ENCODE peak calls at places on chromosomes 4 and X, in five cellular contexts. D, C, M, A and P are unnamed samples.
A peak's percentile ranks its signal among the peaks of the same experiment; 100 is the strongest.

GRCh38 chrX:31219174-31219573 is 147.3 kb upstream of the FTHL17 start:
- DNase-seq in D (no peak), C (no peak), M (no peak), A (no peak), P (no peak)

GRCh38 chr4:149911995-149912394 is 96.4 kb upstream of the IQCM start:
- DNase-seq in D (no peak), C (no peak), M (no peak), A (no peak), P (no peak)

GRCh38 chr4:81459233-81459632 is 12.5 kb downstream of the RASGEF1B start:
- DNase-seq in D (no peak), C (no peak), M (no peak), A (no peak), P (no peak)

GRCh38 chrX:154717824-154718223 is 33.1 kb downstream of the GAB3 start:
- DNase-seq in D (no peak), C (no peak), M (no peak), A (peak; percentile 70), P (no peak)

GRCh38 chr4:73661646-73662119 is 41.4 kb upstream of the RASSF6 start:
- DNase-seq in D (no peak), C (no peak), M (no peak), A (peak; percentile 94), P (no peak)

GRCh38 chr4:13329963-13330362 is 154.2 kb downstream of the RAB28 start:
- DNase-seq in D (no peak), C (no peak), M (no peak), A (peak; percentile 68), P (no peak)

GRCh38 chr4:183936574-183937335 is 31.6 kb downstream of the STOX2 start:
- DNase-seq in D (no peak), C (no peak), M (no peak), A (no peak), P (no peak)

GRCh38 chr4:89404530-89404929 is 96.9 kb upstream of the GPRIN3 start:
- DNase-seq in D (no peak), C (no peak), M (no peak), A (no peak), P (no peak)

GRCh38 chrX:14027031-14027430 is 2.7 kb downstream of the GEMIN8 start:
- DNase-seq in D (no peak), C (no peak), M (no peak), A (peak; percentile 69), P (no peak)

GRCh38 chrX:122475306-122475705 is 708.8 kb upstream of the GRIA3 start:
- DNase-seq in D (no peak), C (no peak), M (no peak), A (peak; percentile 32), P (no peak)

GRCh38 chrX:31837445-31837844 is 765.6 kb upstream of the FTHL17 start:
- DNase-seq in D (no peak), C (no peak), M (no peak), A (no peak), P (no peak)

GRCh38 chr4:66555301-66555700 is 885.0 kb upstream of the EPHA5 start:
- DNase-seq in D (no peak), C (no peak), M (no peak), A (peak; percentile 65), P (no peak)

GRCh38 chrX:111869639-111870034 is 6.3 kb upstream of the TRPC5OS start:
- DNase-seq in D (no peak), C (no peak), M (peak; percentile 52), A (peak; percentile 59), P (no peak)

GRCh38 chr4:72631296-72631695 is 62.3 kb upstream of the ADAMTS3 start:
- DNase-seq in D (no peak), C (peak; percentile 67), M (no peak), A (peak; percentile 95), P (peak; percentile 44)

GRCh38 chr4:38670939-38671593 is 7.1 kb downstream of the KLF3 start:
- DNase-seq in D (no peak), C (no peak), M (no peak), A (peak; percentile 33), P (no peak)

GRCh38 chr4:139017861-139018260 is 2.3 kb downstream of the NOCT start:
- DNase-seq in D (no peak), C (no peak), M (no peak), A (peak; percentile 6), P (no peak)

GRCh38 chr4:101651778-101652177 is 138.8 kb upstream of the BANK1 start:
- DNase-seq in D (no peak), C (no peak), M (no peak), A (no peak), P (no peak)

GRCh38 chrX:110743679-110744340 is 51.8 kb downstream of the CHRDL1 start:
- DNase-seq in D (no peak), C (no peak), M (no peak), A (no peak), P (no peak)

GRCh38 chr4:168832746-168833575 is 177.1 kb downstream of the CBR4 start:
- DNase-seq in D (peak; percentile 78), C (peak; percentile 81), M (peak; percentile 46), A (no peak), P (no peak)
- TF ChIP-seq CTCF in D (no peak), C (no peak), M (peak; percentile 27), A (peak; percentile 41), P (no peak)

GRCh38 chrX:25002658-25003015 is 13.1 kb downstream of the ARX start:
- DNase-seq in D (no peak), C (no peak), M (no peak), A (no peak), P (no peak)

GRCh38 chrX:25003066-25003849 is 12.5 kb downstream of the ARX start:
- DNase-seq in D (no peak), C (no peak), M (no peak), A (no peak), P (no peak)

GRCh38 chrX:25004040-25004439 is 11.7 kb downstream of the ARX start:
- DNase-seq in D (no peak), C (no peak), M (no peak), A (no peak), P (no peak)

GRCh38 chrX:25004485-25005032 is 11.2 kb downstream of the ARX start:
- DNase-seq in D (no peak), C (no peak), M (no peak), A (no peak), P (no peak)

DNA sequence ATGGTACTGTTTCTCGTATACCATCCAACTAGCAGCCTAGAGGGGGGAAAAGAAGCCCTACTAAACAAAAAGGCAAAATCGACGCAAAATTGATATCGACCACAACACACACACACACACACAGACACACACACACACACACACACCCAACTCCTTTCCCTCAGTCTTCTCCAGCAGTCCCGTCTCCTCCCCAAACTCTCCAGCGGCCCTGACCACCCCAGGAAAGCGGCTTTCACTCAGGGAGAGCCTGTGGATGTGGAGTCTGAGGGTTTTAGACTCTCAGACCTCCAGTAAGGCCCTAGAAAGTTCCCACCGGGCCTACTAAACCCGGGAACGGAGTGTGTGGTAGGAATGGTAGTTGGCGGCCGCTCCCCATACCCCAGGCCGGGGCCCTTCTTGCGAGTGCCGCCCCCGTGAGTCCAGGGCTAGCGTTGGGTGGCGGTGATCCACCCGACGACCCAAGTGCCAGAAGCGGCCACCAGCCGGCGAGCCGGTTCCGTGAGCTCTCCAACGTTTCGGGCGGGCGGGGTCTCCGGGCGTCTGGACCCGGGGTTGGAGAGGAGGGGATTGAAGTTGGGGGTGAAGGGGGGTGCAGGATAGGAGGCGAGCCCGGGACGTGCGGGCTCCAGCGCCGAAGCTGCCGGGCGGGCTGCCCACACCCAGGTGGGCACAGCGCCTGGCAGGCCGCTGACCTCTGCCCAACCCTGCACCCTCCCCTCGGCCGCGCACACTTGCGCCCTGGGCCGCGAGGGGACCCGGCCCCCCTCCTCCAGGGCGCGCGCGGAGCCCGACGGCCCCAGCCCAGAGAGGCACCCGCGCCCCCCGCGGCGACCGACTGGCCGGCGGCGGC is 13.7 kb downstream of the ARX start:
- DNase-seq in D (no peak), C (no peak), M (no peak), A (no peak), P (no peak)
- TF ChIP-seq CTCF in D (no peak), C (no peak), M (no peak), A (no peak), P (no peak)

GRCh38 chrX:152138388-152138784 is at the start of gene MAGEA10:
- DNase-seq in D (no peak), C (no peak), M (no peak), A (no peak), P (no peak)

GRCh38 chrX:152139589-152139988 is 1.2 kb upstream of the MAGEA10 start:
- DNase-seq in D (no peak), C (no peak), M (no peak), A (no peak), P (no peak)

GRCh38 chrX:152136312-152136711 is 2.1 kb downstream of the MAGEA10 start:
- DNase-seq in D (no peak), C (no peak), M (no peak), A (no peak), P (no peak)

DNA sequence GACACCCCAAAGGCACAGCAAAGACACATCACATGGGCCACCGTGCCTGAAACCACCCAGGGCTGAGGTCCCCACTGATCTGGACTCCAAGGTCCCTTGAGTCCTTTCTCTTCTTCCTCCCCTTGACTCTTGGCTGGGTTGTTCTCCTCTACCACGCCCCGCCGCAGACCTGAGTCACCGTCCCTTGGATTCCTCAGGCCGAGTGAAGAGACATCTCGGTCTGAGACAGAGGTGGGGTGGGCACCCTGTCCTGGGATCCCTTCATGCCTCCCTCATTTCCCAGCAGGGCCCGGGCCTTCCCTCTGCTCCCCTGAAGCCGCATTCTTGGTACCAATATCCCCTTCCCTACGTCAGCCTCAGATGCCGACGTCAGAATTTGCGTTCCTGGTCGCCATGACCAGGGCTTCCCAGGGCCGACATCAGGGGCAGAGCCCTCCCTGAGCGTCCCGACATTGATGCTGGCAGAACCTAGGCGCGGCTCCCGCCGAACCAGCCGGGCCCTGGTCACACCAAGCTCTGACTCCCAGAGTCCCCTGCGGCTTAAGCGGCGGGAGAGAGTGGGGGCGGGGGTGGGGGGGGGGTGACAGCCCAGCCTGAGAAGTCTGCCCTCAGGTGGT is 498 bp downstream of the MAGEA10 start:
- DNase-seq in D (no peak), C (no peak), M (no peak), A (no peak), P (no peak)
- TF ChIP-seq CTCF in D (no peak), C (no peak), M (no peak), A (no peak), P (no peak)

GRCh38 chr4:6779667-6780565 is 2.6 kb upstream of the KIAA0232 start:
- DNase-seq in D (no peak), C (no peak), M (no peak), A (no peak), P (no peak)
- TF ChIP-seq CTCF in D (no peak), C (no peak), M (no peak), A (no peak), P (no peak)

GRCh38 chr4:42395595-42395994 is 1.7 kb upstream of the SHISA3 start:
- DNase-seq in D (no peak), C (no peak), M (no peak), A (no peak), P (no peak)

GRCh38 chr4:42390622-42391355 is 6.5 kb upstream of the SHISA3 start:
- DNase-seq in D (no peak), C (no peak), M (no peak), A (no peak), P (no peak)

GRCh38 chr4:42392436-42392835 is 4.9 kb upstream of the SHISA3 start:
- DNase-seq in D (no peak), C (no peak), M (no peak), A (no peak), P (no peak)

GRCh38 chr4:42391356-42391675 is 6.0 kb upstream of the SHISA3 start:
- DNase-seq in D (no peak), C (no peak), M (no peak), A (no peak), P (no peak)

DNA sequence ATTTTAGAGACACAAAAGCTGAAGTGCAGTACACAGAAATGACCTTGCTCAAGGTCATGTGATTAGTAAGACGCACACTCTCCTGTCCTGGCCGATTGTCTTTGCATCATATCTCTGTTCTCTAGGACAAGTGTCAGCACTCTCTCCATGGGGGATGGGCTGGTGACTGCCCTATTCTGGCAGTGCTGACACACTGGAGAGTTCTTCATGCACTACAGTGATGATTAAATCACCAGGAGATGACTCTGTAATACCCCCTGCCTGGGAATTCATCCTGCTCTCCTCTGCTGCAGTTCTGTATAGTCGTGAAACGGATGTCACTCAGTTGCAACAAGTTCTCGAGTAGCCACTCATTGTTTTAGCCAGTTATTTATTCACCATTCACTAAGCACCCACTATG is 5.3 kb upstream of the SHISA3 start:
- DNase-seq in D (no peak), C (no peak), M (no peak), A (no peak), P (no peak)
- TF ChIP-seq CTCF in D (no peak), C (no peak), M (no peak), A (no peak), P (no peak)